ENCODE peak calls at places on chromosomes 6 and 20, in ten cellular contexts. C is SJSA1, Y is substantia nigra, P is mammary epithelial cell, S is neuronal stem cell, L is heart right ventricle, Q is cardiac muscle cell, X is tibial nerve, R is MM.1S, N is A549. D is an unnamed sample.
A peak's percentile ranks its signal among the peaks of the same experiment; 100 is the strongest.

GRCh38 chr6:77450924-77451323 is 12.4 kb downstream of the HTR1B start:
- DNase-seq in R (no peak), L (no peak), C (no peak), P (no peak), Y (no peak), N (no peak), X (no peak), S (no peak), Q (peak; percentile 73), D (no peak)

GRCh38 chr20:46354207-46354555 is 45.9 kb upstream of the CDH22 start:
- DNase-seq in C (no peak), Y (no peak), X (no peak), L (no peak), Q (no peak), R (no peak), S (no peak), P (no peak), N (no peak), D (no peak)

GRCh38 chr6:45371924-45372582 is 5.7 kb downstream of the SUPT3H start:
- DNase-seq in R (no peak), X (no peak), L (no peak), C (no peak), P (no peak), Y (no peak), Q (peak; percentile 51), S (no peak), N (no peak), D (no peak)

GRCh38 chr6:117548797-117549301 is 53.5 kb downstream of the GOPC start:
- DNase-seq in R (peak; percentile 84), P (peak; percentile 35), C (peak; percentile 76), X (no peak), Y (no peak), L (no peak), Q (peak; percentile 71), S (no peak), N (no peak), D (no peak)

GRCh38 chr6:161954077-161954476 is 680.2 kb upstream of the AGPAT4 start:
- DNase-seq in Y (no peak), R (no peak), L (no peak), S (no peak), Q (no peak), C (no peak), P (no peak), N (no peak), X (no peak), D (no peak)

GRCh38 chr20:62122659-62123449 is 579 bp downstream of the LSM14B start:
- DNase-seq in X (no peak), R (peak; percentile 58), L (peak; percentile 44), N (no peak), C (no peak), Y (no peak), P (peak; percentile 35), S (no peak), Q (peak; percentile 48), D (no peak)

GRCh38 chr6:94372229-94372628 is 952.9 kb upstream of the EPHA7 start:
- DNase-seq in C (no peak), N (no peak), L (no peak), X (no peak), R (no peak), Y (peak; percentile 3), S (no peak), P (no peak), Q (no peak), D (no peak)

GRCh38 chr6:107763959-107764358 is 60.2 kb downstream of the SCML4 start:
- DNase-seq in C (no peak), N (no peak), R (no peak), P (peak; percentile 24), L (no peak), X (no peak), Q (peak; percentile 28), S (no peak), Y (no peak), D (no peak)

GRCh38 chr6:105087571-105088211 is 92.1 kb downstream of the POPDC3 start:
- DNase-seq in R (peak; percentile 58), S (peak; percentile 42), P (peak; percentile 35), C (no peak), Y (no peak), N (peak; percentile 8), L (no peak), Q (peak; percentile 76), X (peak; percentile 22), D (no peak)

GRCh38 chr20:41081276-41081814 is 52.7 kb downstream of the TOP1 start:
- DNase-seq in C (no peak), R (no peak), S (no peak), N (no peak), X (no peak), Q (peak; percentile 30), L (no peak), P (no peak), Y (no peak), D (no peak)

GRCh38 chr6:112717856-112718255 is 370.7 kb downstream of the RFPL4B start:
- DNase-seq in X (no peak), Y (no peak), N (no peak), S (no peak), L (no peak), P (no peak), C (no peak), Q (no peak), R (no peak), D (no peak)

GRCh38 chr6:67839818-67840217 is 795.3 kb upstream of the ADGRB3 start:
- DNase-seq in C (no peak), Q (no peak), N (no peak), X (no peak), Y (no peak), S (no peak), L (no peak), P (no peak), R (no peak), D (no peak)

GRCh38 chr20:43726811-43727338 is at the start of gene GTSF1L:
- DNase-seq in L (no peak), C (peak; percentile 68), P (no peak), Y (no peak), R (no peak), Q (peak; percentile 71), X (no peak), N (no peak), S (no peak), D (no peak)

GRCh38 chr6:163741743-163742363 is 327.3 kb downstream of the QKI start:
- DNase-seq in N (no peak), C (no peak), L (no peak), Q (no peak), P (no peak), X (no peak), S (no peak), R (no peak), Y (no peak), D (no peak)

GRCh38 chr6:158703840-158704822 is 54.3 kb downstream of the SYTL3 start:
- DNase-seq in P (peak; percentile 64), X (peak; percentile 65), Y (peak; percentile 80), Q (peak; percentile 71), S (peak; percentile 61), L (peak; percentile 89), R (peak; percentile 55), N (peak; percentile 75), C (peak; percentile 77), D (peak; percentile 86)

GRCh38 chr6:16031278-16031981 is 97.5 kb upstream of the MYLIP start:
- DNase-seq in N (no peak), P (no peak), X (no peak), C (no peak), L (no peak), Y (no peak), R (no peak), S (no peak), Q (peak; percentile 9), D (no peak)

GRCh38 chr20:34983995-34984735 is 28.5 kb downstream of the MYH7B start:
- DNase-seq in Q (no peak), Y (no peak), C (no peak), X (no peak), L (no peak), S (no peak), P (no peak), N (no peak), R (no peak), D (no peak)

GRCh38 chr20:48592107-48592940 is 235.5 kb downstream of the PREX1 start:
- DNase-seq in P (no peak), L (no peak), Y (no peak), C (no peak), R (no peak), Q (no peak), N (no peak), X (no peak), S (no peak), D (no peak)

GRCh38 chr6:30725713-30726505 is 5.8 kb downstream of the TUBB start:
- DNase-seq in P (no peak), L (no peak), N (no peak), Y (no peak), S (no peak), R (no peak), Q (peak; percentile 48), C (peak; percentile 71), X (no peak), D (no peak)
- H3K27ac ChIP-seq in P (no peak overlapping the region), L (no peak overlapping the region), N (peak overlapping the region; percentile 64), Y (no peak overlapping the region), S (peak overlapping the region; percentile 52), R (no peak overlapping the region), Q (peak overlapping the region; percentile 69), C (peak overlapping the region; percentile 10), X (no peak overlapping the region), D (peak overlapping the region; percentile 66)

GRCh38 chr6:43773050-43773956 is 3.3 kb downstream of the VEGFA start:
- DNase-seq in X (no peak), P (peak; percentile 62), N (peak; percentile 90), R (peak; percentile 85), Y (peak; percentile 12), L (peak; percentile 54), C (peak; percentile 69), Q (peak; percentile 64), S (no peak), D (no peak)
- H3K27ac ChIP-seq in X (peak overlapping the region; percentile 10), P (peak overlapping the region; percentile 87), N (peak overlapping the region; percentile 100), R (peak overlapping the region; percentile 92), Y (peak overlapping the region; percentile 50), L (peak overlapping the region; percentile 93), C (no peak overlapping the region), Q (peak overlapping the region; percentile 90), S (no peak overlapping the region), D (no peak overlapping the region)

DNA sequence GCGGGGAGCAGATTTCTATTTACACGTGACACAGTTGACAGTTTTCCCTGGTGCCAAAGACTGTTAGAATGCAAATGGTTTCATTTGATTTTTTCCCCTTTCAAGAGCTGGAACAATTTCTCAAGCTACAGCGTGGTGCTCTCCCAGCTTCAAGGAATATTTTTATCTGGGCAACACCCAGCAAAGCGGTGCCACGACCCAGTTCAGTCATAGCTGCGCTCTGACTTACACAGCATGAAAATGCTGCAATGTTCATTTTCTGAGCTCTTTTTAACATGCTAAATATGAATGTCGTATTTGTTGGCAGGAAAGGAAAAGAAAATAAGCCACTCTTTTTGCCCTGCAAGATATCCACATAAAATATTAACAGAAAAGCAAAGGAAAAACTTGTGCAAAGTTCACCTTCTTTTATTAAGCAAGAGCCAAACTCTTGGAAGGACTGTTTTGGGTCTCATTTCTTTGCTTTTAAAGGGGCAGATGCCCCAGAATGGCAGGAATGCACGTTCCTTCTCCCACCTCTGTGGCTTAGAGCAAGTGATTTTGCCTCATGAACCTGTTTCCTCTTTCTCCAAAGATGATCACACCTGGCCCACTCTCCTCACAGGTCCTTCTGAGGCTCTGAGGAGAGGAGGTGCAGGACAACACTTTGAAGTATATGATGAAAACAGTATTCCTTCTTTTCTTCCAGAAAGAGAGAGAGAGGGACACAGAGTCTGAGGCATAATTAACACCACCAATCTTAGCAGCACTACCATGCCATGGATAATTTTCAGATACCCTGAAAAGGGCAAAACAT is 47.0 kb downstream of the TTI1 start:
- DNase-seq in S (no peak), P (no peak), N (no peak), R (no peak), C (no peak), X (no peak), Q (no peak), Y (no peak), L (no peak), D (no peak)
- H3K27ac ChIP-seq in S (no peak overlapping the region), P (no peak overlapping the region), N (peak overlapping the region; percentile 52), R (no peak overlapping the region), C (no peak overlapping the region), X (no peak overlapping the region), Q (peak overlapping the region; percentile 92), Y (no peak overlapping the region), L (peak overlapping the region; percentile 71), D (peak overlapping the region; percentile 44)

GRCh38 chr20:31989030-31989645 is 21.1 kb upstream of the CCM2L start:
- DNase-seq in L (no peak), Q (no peak), X (no peak), P (no peak), R (no peak), C (no peak), N (no peak), S (no peak), Y (no peak), D (no peak)
- H3K27ac ChIP-seq in L (no peak overlapping the region), Q (no peak overlapping the region), X (no peak overlapping the region), P (no peak overlapping the region), R (no peak overlapping the region), C (no peak overlapping the region), N (peak overlapping the region; percentile 82), S (no peak overlapping the region), Y (no peak overlapping the region), D (no peak overlapping the region)